ENCODE peak calls at places on chromosomes 6 and 20, in four cellular contexts. R is cardiac fibroblast; C is anterior cingulate cortex; S is stimulated activated CD4-positive, alpha-beta T cell treated with anti-CD3 and anti-CD28 coated beads, Interleukin-2, amount 100 ng/mL, for 4 hours. N is an unnamed sample.

GRCh38 chr6:46366190-46366900 is 124.9 kb downstream of the RCAN2 start:
- DNase-seq in R (no peak), C (no peak), S (no peak), N (no peak)

GRCh38 chr20:20083796-20084195 is 31.5 kb downstream of the CFAP61 start:
- DNase-seq in R (peak), C (no peak), S (no peak), N (peak)

GRCh38 chr20:3560578-3560977 is 89.8 kb downstream of the ATRN start:
- DNase-seq in R (peak), C (no peak), S (no peak), N (no peak)

GRCh38 chr6:7467007-7467897 is 74.2 kb upstream of the DSP start:
- DNase-seq in R (no peak), C (no peak), S (no peak), N (peak)

GRCh38 chr6:151704383-151704782 is 103.1 kb upstream of the ESR1 start:
- DNase-seq in R (no peak), C (no peak), S (no peak), N (no peak)

GRCh38 chr6:113645576-113645970 is 211.6 kb upstream of the MARCKS start:
- DNase-seq in R (peak), C (no peak), S (no peak), N (peak)

GRCh38 chr6:85422996-85423395 is 26.9 kb upstream of the NT5E start:
- DNase-seq in R (no peak), C (no peak), S (no peak), N (no peak)

GRCh38 chr6:128131036-128131435 is 230.2 kb upstream of the THEMIS start:
- DNase-seq in R (no peak), C (no peak), S (no peak), N (no peak)

GRCh38 chr6:87182321-87182720 is 27.0 kb downstream of the ZNF292 start:
- DNase-seq in R (no peak), C (no peak), S (no peak), N (no peak)

GRCh38 chr6:167811689-167812487 is 14.8 kb upstream of the AFDN start:
- DNase-seq in R (no peak), C (no peak), S (no peak), N (no peak)

N was measured in HepG2.